ENCODE peak calls at places on chromosome 7, in six cellular contexts. E is A549, D is HepG2, T is GM12878, B is K562, M is H1. K is an unnamed sample.

GRCh38 chr7:92793656-92794205 is 42.6 kb downstream of the CDK6 start:
- DNase-seq in M (no peak), E (no peak), T (no peak), B (no peak), D (no peak), K (no peak)

GRCh38 chr7:114175140-114175539 is 239.5 kb upstream of the FOXP2 start:
- DNase-seq in M (no peak), D (no peak), E (no peak), T (no peak), B (no peak), K (no peak)

GRCh38 chr7:50952120-50952519 is 169.4 kb upstream of the GRB10 start:
- DNase-seq in T (no peak), D (no peak), E (no peak), B (no peak), M (no peak), K (no peak)

GRCh38 chr7:10237306-10237705 is 736.4 kb upstream of the PHF14 start:
- DNase-seq in M (no peak), E (no peak), D (peak), T (no peak), B (no peak), K (no peak)

GRCh38 chr7:63042730-63043511 is 955.7 kb upstream of the ZNF722 start:
- DNase-seq in D (no peak), T (no peak), B (no peak), M (no peak), E (no peak), K (no peak)

GRCh38 chr7:1603346-1604211 is 33.7 kb upstream of the PSMG3 start:
- DNase-seq in M (no peak), D (no peak), B (no peak), E (no peak), T (no peak), K (peak)

GRCh38 chr7:23909426-23909825 is 199.4 kb downstream of the STK31 start:
- DNase-seq in T (no peak), E (no peak), D (no peak), M (no peak), B (no peak), K (no peak)

GRCh38 chr7:92652536-92652935 is 62.3 kb upstream of the FAM133B start:
- DNase-seq in D (no peak), B (no peak), M (no peak), E (no peak), T (no peak), K (no peak)

GRCh38 chr7:114345494-114345893 is 69.1 kb upstream of the FOXP2 start:
- DNase-seq in M (no peak), T (no peak), D (no peak), B (no peak), E (no peak), K (no peak)

GRCh38 chr7:84264341-84264740 is 69.8 kb upstream of the SEMA3A start:
- DNase-seq in M (no peak), B (no peak), D (no peak), T (no peak), E (no peak), K (peak)

GRCh38 chr7:50826371-50827172 is 43.9 kb upstream of the GRB10 start:
- DNase-seq in D (peak), B (no peak), M (no peak), T (no peak), E (peak), K (no peak)

GRCh38 chr7:116334555-116334954 is 124.2 kb downstream of the TES start:
- DNase-seq in D (no peak), T (no peak), M (no peak), B (no peak), E (no peak), K (no peak)

GRCh38 chr7:4245866-4246470 is 436.1 kb upstream of the FOXK1 start:
- DNase-seq in T (no peak), D (no peak), M (no peak), E (no peak), B (no peak), K (no peak)

GRCh38 chr7:35747611-35748010 is 52.7 kb upstream of the HERPUD2 start:
- DNase-seq in B (no peak), D (no peak), M (no peak), T (no peak), E (no peak), K (no peak)

GRCh38 chr7:31782411-31782991 is 95.5 kb downstream of the PPP1R17 start:
- DNase-seq in T (peak), D (peak), E (peak), B (peak), M (no peak), K (peak)

GRCh38 chr7:100130608-100131453 is 4.1 kb downstream of the MBLAC1 start:
- DNase-seq in E (peak), M (peak), B (peak), D (peak), T (no peak), K (peak)

GRCh38 chr7:86785641-86786040 is 141.9 kb downstream of the GRM3 start:
- DNase-seq in T (peak), B (no peak), M (no peak), E (no peak), D (no peak), K (no peak)

GRCh38 chr7:45479781-45480180 is 94.4 kb upstream of the ADCY1 start:
- DNase-seq in B (no peak), T (no peak), D (no peak), M (no peak), E (no peak), K (no peak)

GRCh38 chr7:95527033-95527775 is 41.5 kb downstream of the ASB4 start:
- DNase-seq in D (peak), T (no peak), B (peak), M (peak), E (peak), K (peak)

GRCh38 chr7:142384508-142384922 is 126.7 kb upstream of the PRSS58 start:
- DNase-seq in D (no peak), M (no peak), E (no peak), T (no peak), B (no peak), K (no peak)

GRCh38 chr7:98418271-98418635 is 17.4 kb upstream of the BAIAP2L1 start:
- DNase-seq in B (no peak), E (peak), M (no peak), T (no peak), D (peak), K (no peak)

GRCh38 chr7:157997080-157997440 is 590.6 kb downstream of the PTPRN2 start:
- DNase-seq in T (no peak), B (no peak), M (no peak), D (no peak), E (no peak), K (no peak)

GRCh38 chr7:102992820-102993531 is 80.2 kb downstream of the LRRC17 start:
- DNase-seq in D (peak), E (no peak), B (peak), M (no peak), T (no peak), K (no peak)

GRCh38 chr7:142869434-142869833 is 14.6 kb downstream of the EPHB6 start:
- DNase-seq in M (no peak), B (no peak), E (no peak), T (no peak), D (no peak), K (no peak)

GRCh38 chr7:109879429-109879828 is 1211.5 kb upstream of the LRRN3 start:
- DNase-seq in E (no peak), M (no peak), B (no peak), T (no peak), D (no peak), K (no peak)

GRCh38 chr7:133207687-133208086 is 45.2 kb upstream of the EXOC4 start:
- DNase-seq in M (no peak), D (peak), T (no peak), E (no peak), B (peak), K (no peak)

GRCh38 chr7:151900591-151901312 is 23.8 kb upstream of the PRKAG2 start:
- DNase-seq in M (no peak), D (no peak), T (no peak), B (no peak), E (no peak), K (no peak)

GRCh38 chr7:95481768-95482167 is 4.0 kb upstream of the ASB4 start:
- DNase-seq in M (no peak), T (no peak), D (no peak), B (no peak), E (no peak), K (no peak)

GRCh38 chr7:16648551-16648950 is 2.6 kb downstream of the BZW2 start:
- DNase-seq in E (no peak), D (peak), M (no peak), T (no peak), B (no peak), K (no peak)

GRCh38 chr7:100674441-100675407 is 1.2 kb downstream of the GNB2 start:
- DNase-seq in D (no peak), T (no peak), E (no peak), M (peak), B (no peak), K (peak)

GRCh38 chr7:36573066-36573465 is 151.2 kb downstream of the AOAH start:
- DNase-seq in B (no peak), T (no peak), E (no peak), D (no peak), M (no peak), K (no peak)

GRCh38 chr7:117072620-117073118 is 119.4 kb downstream of the ST7 start:
- DNase-seq in D (no peak), M (no peak), T (no peak), B (no peak), E (no peak), K (peak)

GRCh38 chr7:67267914-67268313 is 271.3 kb downstream of the TYW1 start:
- DNase-seq in B (no peak), T (no peak), D (no peak), E (no peak), M (no peak), K (no peak)

GRCh38 chr7:80711521-80711920 is 73.1 kb downstream of the CD36 start:
- DNase-seq in B (no peak), D (no peak), T (no peak), E (no peak), M (no peak), K (no peak)

GRCh38 chr7:132123763-132124162 is 452.5 kb downstream of the PLXNA4 start:
- DNase-seq in D (no peak), M (no peak), B (no peak), E (no peak), T (no peak), K (peak)

GRCh38 chr7:55533050-55533728 is 39.1 kb downstream of the VOPP1 start:
- DNase-seq in D (no peak), T (peak), E (no peak), B (no peak), M (no peak), K (no peak)
- TF ChIP-seq CHD2 in D (no peak), T (peak), E (no peak), B (no peak), M (no peak), K (no peak)

GRCh38 chr7:38502289-38502688 is 128.9 kb downstream of the AMPH start:
- DNase-seq in D (no peak), E (no peak), M (no peak), B (no peak), T (no peak), K (no peak)
- TF ChIP-seq CHD2 in D (no peak), E (no peak), M (no peak), B (no peak), T (no peak), K (no peak)

DNA sequence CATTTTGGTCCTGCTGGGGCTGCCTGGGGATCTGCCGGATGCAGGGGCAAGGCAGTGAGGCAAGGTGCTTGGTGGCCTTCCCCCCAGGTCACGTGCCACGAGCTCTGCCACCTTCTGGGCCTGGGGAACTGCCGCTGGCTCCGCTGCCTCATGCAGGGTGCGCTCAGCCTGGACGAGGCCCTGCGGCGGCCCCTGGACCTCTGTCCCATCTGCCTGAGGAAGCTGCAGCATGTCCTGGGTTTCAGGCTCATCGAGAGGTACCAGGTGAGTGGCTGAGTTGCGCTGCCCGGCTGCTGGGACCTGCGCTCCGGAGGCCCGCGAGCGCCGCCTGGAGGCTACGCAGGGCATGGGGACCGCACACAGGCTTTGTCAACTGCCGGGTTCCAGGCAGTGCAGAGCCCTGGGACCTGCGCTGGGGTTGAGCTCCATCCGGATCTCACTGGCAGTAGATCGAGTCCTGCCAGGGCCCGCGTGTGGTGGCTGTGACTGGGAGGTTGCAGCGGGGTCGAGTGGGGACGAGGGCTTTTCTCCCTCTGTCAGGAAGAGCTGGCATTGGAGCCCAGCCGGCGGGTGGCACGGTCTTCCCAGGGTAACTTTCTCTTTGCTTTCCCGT is 21.7 kb downstream of the AMZ1 start:
- DNase-seq in D (peak), T (peak), E (peak), B (peak), M (peak), K (peak)
- TF ChIP-seq CHD2 in D (no peak), T (no peak), E (no peak), B (peak), M (no peak), K (no peak)

GRCh38 chr7:6160191-6160623 is 112.2 kb downstream of the CYTH3 start:
- DNase-seq in E (peak), D (no peak), T (no peak), M (peak), B (no peak), K (peak)
- TF ChIP-seq CHD2 in E (no peak), D (no peak), T (no peak), M (no peak), B (no peak), K (no peak)

DNA sequence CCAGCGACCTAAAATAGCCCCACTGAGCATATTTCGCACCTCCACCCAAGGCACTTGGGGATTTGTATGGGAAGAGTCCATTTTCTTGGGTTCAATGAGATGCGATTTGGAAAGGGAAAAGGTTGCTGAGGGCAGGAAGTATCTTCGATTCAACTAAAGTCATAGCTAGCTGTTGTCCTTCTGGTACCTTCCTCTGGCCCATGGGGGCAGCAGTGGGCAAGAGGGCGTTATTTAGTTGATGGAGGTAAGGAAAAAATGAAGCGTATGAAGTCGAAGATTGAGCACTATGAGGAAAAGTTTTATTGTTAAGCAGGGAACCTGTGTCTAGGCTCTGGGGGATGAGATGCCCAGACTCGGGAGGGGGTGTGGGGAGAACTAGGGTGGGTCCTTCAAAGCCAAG is 135.4 kb downstream of the EVX1 start:
- DNase-seq in D (peak), M (no peak), T (no peak), B (no peak), E (no peak), K (no peak)
- TF ChIP-seq CHD2 in D (no peak), M (no peak), T (no peak), B (no peak), E (no peak), K (no peak)

DNA sequence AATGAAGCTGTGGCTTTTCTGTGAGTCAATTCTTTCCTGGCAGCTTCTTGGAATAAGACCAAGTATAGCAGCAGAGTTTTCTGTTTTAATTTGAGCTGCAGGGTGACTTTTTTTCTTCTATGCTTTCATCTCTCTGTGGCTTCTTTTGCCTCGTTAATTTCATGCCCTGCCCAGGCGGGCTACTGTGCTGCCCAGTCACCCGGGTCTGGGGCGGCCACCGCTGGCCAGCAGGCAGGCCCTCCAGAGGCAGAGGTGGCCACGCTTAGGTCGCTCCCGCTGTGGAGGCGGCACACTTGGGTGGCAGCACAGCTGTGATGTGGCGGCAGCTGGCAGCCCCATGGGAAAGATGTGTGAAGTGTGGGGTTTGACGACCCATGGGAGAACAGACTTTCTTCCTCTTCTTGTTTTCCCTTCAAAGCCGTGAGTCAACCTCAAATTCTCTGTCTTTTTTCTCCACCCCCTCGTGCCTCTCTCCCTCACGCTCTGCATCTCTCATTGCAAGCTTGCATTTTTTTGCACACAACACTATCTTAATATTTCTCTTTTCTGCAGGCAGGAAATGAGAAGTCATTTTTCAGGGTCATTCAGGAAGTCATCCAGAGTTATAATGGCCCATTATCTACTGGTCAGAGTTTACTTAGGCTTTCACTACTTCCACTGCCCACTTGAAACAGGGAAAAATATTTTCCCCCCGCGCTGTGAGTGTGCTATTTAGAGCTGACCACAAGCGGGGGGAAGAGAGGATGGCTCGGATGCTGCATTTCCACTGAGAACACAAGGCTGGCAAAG is 67.8 kb downstream of the EGFR start:
- DNase-seq in D (peak), M (no peak), E (no peak), B (no peak), T (peak), K (peak)
- TF ChIP-seq CHD2 in D (no peak), M (no peak), E (no peak), B (no peak), T (peak), K (no peak)

GRCh38 chr7:43481905-43482678 is 100.8 kb upstream of the STK17A start:
- DNase-seq in D (no peak), M (peak), B (no peak), T (no peak), E (no peak), K (no peak)
- TF ChIP-seq CHD2 in D (no peak), M (no peak), B (no peak), T (no peak), E (no peak), K (no peak)

GRCh38 chr7:42240416-42240815 is 3.4 kb upstream of the GLI3 start:
- DNase-seq in D (no peak), T (no peak), M (no peak), E (no peak), B (no peak), K (no peak)

GRCh38 chr7:42237891-42238531 is 1.0 kb upstream of the GLI3 start:
- DNase-seq in B (peak), E (no peak), D (no peak), M (peak), T (no peak), K (no peak)

GRCh38 chr7:42236266-42237161 is 495 bp downstream of the GLI3 start:
- DNase-seq in M (peak), B (no peak), T (no peak), E (peak), D (no peak), K (peak)

GRCh38 chr7:42237162-42237821 is at the start of gene GLI3:
- DNase-seq in D (no peak), E (peak), M (peak), B (peak), T (no peak), K (peak)

GRCh38 chr7:42238709-42239395 is 1.8 kb upstream of the GLI3 start:
- DNase-seq in E (no peak), D (no peak), M (no peak), B (no peak), T (no peak), K (no peak)
- TF ChIP-seq CHD2 in E (no peak), D (no peak), M (no peak), B (no peak), T (no peak), K (no peak)